ENCODE peak calls at places on chromosomes 1 and 21, in seven cellular contexts. A is GM12878, J is K562, G is HepG2, N is HCT116, Y is H1, C is SK-N-SH. P is an unnamed sample.
A peak's percentile ranks its signal among the peaks of the same experiment; 100 is the strongest.

GRCh38 chr1:184021666-184022198 is 15.8 kb downstream of the COLGALT2 start:
- DNase-seq in A (no peak), J (no peak), G (no peak), N (no peak), Y (no peak), C (no peak), P (no peak)

GRCh38 chr1:68782890-68783289 is 286.0 kb upstream of the DEPDC1 start:
- DNase-seq in A (no peak), J (no peak), G (no peak), N (no peak), Y (no peak), C (no peak), P (no peak)

GRCh38 chr1:13723810-13724209 is 23.8 kb downstream of the PRDM2 start:
- DNase-seq in A (no peak), J (no peak), G (no peak), N (no peak), Y (no peak), C (no peak), P (no peak)

GRCh38 chr1:147664206-147664605 is 6.1 kb downstream of the ACP6 start:
- DNase-seq in A (no peak), J (no peak), G (no peak), N (no peak), Y (no peak), C (no peak), P (no peak)

GRCh38 chr21:27017251-27017650 is 50.4 kb upstream of the ADAMTS5 start:
- DNase-seq in A (no peak), J (no peak), G (no peak), N (no peak), Y (no peak), C (no peak), P (no peak)

GRCh38 chr1:81613803-81614202 is 186.9 kb upstream of the ADGRL2 start:
- DNase-seq in A (no peak), J (no peak), G (no peak), N (no peak), Y (no peak), C (peak; percentile 19), P (no peak)

GRCh38 chr1:51945591-51945990 is 44.9 kb downstream of the RAB3B start:
- DNase-seq in A (no peak), J (no peak), G (no peak), N (no peak), Y (no peak), C (no peak), P (no peak)

GRCh38 chr1:7623886-7624285 is 147.2 kb upstream of the VAMP3 start:
- DNase-seq in A (no peak), J (no peak), G (no peak), N (no peak), Y (no peak), C (no peak), P (no peak)

GRCh38 chr1:6300342-6301141 is 39.6 kb upstream of the GPR153 start:
- DNase-seq in A (no peak), J (no peak), G (no peak), N (no peak), Y (no peak), C (no peak), P (no peak)
- TF ChIP-seq JUND in A (no peak), J (no peak), G (no peak), N (no peak), Y (no peak), C (no peak), P (no peak)

GRCh38 chr1:229848762-229849677 is 218.0 kb upstream of the GALNT2 start:
- DNase-seq in A (no peak), J (peak; percentile 61), G (peak; percentile 38), N (peak; percentile 39), Y (no peak), C (peak; percentile 48), P (peak; percentile 69)
- TF ChIP-seq JUND in A (no peak), J (no peak), G (no peak), N (no peak), Y (no peak), C (no peak), P (no peak)

GRCh38 chr21:39314155-39315027 is 959 bp upstream of the BRWD1 start:
- DNase-seq in A (no peak), J (no peak), G (peak; percentile 31), N (no peak), Y (no peak), C (no peak), P (peak; percentile 61)

GRCh38 chr21:39316729-39317128 is 3.3 kb upstream of the BRWD1 start:
- DNase-seq in A (no peak), J (no peak), G (no peak), N (no peak), Y (no peak), C (no peak), P (no peak)

GRCh38 chr21:39315603-39316002 is 2.2 kb upstream of the BRWD1 start:
- DNase-seq in A (no peak), J (no peak), G (no peak), N (no peak), Y (no peak), C (no peak), P (no peak)

GRCh38 chr21:39317134-39318090 is 4.0 kb upstream of the BRWD1 start:
- DNase-seq in A (no peak), J (no peak), G (no peak), N (no peak), Y (no peak), C (peak; percentile 21), P (peak; percentile 53)

DNA sequence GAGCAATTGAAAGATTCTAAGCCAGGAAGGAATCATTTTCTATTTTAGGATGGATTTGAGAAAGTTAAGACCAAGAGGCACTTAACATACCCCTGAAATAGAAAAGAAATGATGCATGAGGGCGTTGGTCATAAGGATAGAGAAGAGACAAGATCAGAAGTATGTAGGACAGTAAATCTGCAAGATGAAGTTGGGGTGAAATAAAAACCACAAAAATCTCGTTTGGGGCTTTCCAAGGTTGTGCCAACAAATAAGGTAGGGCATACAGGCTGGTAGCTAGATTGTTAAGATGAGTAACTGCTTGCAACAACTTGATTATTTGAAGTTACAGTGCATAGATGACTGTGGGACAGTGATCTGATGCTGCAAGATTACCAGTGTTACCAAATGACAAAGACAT is 2.6 kb upstream of the BRWD1 start:
- DNase-seq in A (no peak), J (no peak), G (no peak), N (no peak), Y (no peak), C (no peak), P (no peak)
- TF ChIP-seq JUND in A (no peak), J (no peak), G (no peak), N (no peak), Y (no peak), C (no peak), P (no peak)

GRCh38 chr1:54549181-54549924 is 1.3 kb downstream of the ACOT11 start:
- DNase-seq in A (no peak), J (no peak), G (no peak), N (no peak), Y (no peak), C (no peak), P (no peak)

GRCh38 chr1:54553781-54554313 is 5.8 kb downstream of the ACOT11 start:
- DNase-seq in A (no peak), J (no peak), G (no peak), N (no peak), Y (no peak), C (no peak), P (no peak)

GRCh38 chr1:54547601-54548388 is at the start of gene ACOT11:
- DNase-seq in A (no peak), J (peak; percentile 45), G (peak; percentile 72), N (no peak), Y (no peak), C (peak; percentile 93), P (no peak)

GRCh38 chr1:54548389-54549044 is 489 bp downstream of the ACOT11 start:
- DNase-seq in A (no peak), J (no peak), G (no peak), N (no peak), Y (no peak), C (no peak), P (no peak)

DNA sequence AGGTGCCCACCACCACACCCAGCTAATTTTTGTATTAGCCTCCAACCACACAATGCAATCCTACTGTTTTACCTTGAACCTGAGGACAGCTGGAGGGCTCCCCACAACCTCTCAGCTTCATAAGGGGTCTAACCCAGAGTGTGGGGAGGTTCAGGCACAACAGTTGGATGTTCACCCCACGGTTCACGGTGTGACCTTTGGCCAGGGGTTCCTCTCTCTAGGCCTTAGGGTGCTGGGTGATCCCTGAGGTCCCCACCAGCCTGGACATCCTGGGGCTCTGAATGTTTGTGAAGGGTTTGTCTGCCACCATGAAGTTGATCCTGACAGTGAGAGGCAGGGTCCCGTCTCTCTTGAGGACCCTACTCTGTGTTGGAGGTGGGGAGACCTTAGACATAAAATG is 3.9 kb downstream of the ACOT11 start:
- DNase-seq in A (no peak), J (no peak), G (no peak), N (no peak), Y (no peak), C (no peak), P (no peak)
- TF ChIP-seq JUND in A (no peak), J (no peak), G (no peak), N (no peak), Y (no peak), C (no peak), P (no peak)

GRCh38 chr1:117564227-117565082 is 41.4 kb upstream of the TENT5C start:
- DNase-seq in A (no peak), J (no peak), G (no peak), N (no peak), Y (no peak), C (no peak), P (no peak)

GRCh38 chr1:117563492-117563875 is 42.4 kb upstream of the TENT5C start:
- DNase-seq in A (no peak), J (no peak), G (no peak), N (no peak), Y (no peak), C (no peak), P (no peak)

GRCh38 chr1:117561071-117561470 is 44.8 kb upstream of the TENT5C start:
- DNase-seq in A (no peak), J (no peak), G (no peak), N (no peak), Y (no peak), C (no peak), P (no peak)

GRCh38 chr1:117561551-117561950 is 44.3 kb upstream of the TENT5C start:
- DNase-seq in A (no peak), J (no peak), G (no peak), N (no peak), Y (no peak), C (no peak), P (no peak)

GRCh38 chr1:117562581-117563491 is 43.0 kb upstream of the TENT5C start:
- DNase-seq in A (no peak), J (no peak), G (no peak), N (no peak), Y (no peak), C (no peak), P (no peak)
- TF ChIP-seq JUND in A (no peak), J (no peak), G (no peak), N (no peak), Y (no peak), C (no peak), P (no peak)